ENCODE peak calls at places on chromosomes 16 and 17, in four cellular contexts. J is IMR-90, Q is endothelial cell of umbilical vein, L is K562. M is an unnamed sample.
A peak's percentile ranks its signal among the peaks of the same experiment; 100 is the strongest.

GRCh38 chr17:75288784-75289121 is 480 bp downstream of the SLC25A19 start:
- DNase-seq in J (no peak), Q (no peak), L (peak; percentile 55), M (no peak)

GRCh38 chr17:36980281-36980761 is 31.6 kb downstream of the AATF start:
- DNase-seq in J (peak; percentile 62), Q (peak; percentile 65), L (no peak), M (no peak)

GRCh38 chr17:29151567-29151966 is 28.6 kb downstream of the MYO18A start:
- DNase-seq in J (peak; percentile 73), Q (no peak), L (peak; percentile 51), M (peak; percentile 60)

GRCh38 chr17:58969156-58969555 is 137.5 kb downstream of the TRIM37 start:
- DNase-seq in J (no peak), Q (no peak), L (no peak), M (no peak)

GRCh38 chr17:1961187-1961586 is 63.9 kb downstream of the RTN4RL1 start:
- DNase-seq in J (no peak), Q (no peak), L (peak; percentile 19), M (no peak)

GRCh38 chr17:80760501-80760900 is 215.9 kb downstream of the RPTOR start:
- DNase-seq in J (no peak), Q (peak; percentile 48), L (no peak), M (peak; percentile 11)

GRCh38 chr17:33233855-33234228 is 59.3 kb downstream of the ASIC2 start:
- DNase-seq in J (no peak), Q (no peak), L (no peak), M (no peak)

GRCh38 chr16:30054959-30055553 is 10.5 kb upstream of the ALDOA start:
- DNase-seq in J (no peak), Q (peak; percentile 32), L (peak; percentile 74), M (no peak)

GRCh38 chr16:28298511-28298878 is 6.2 kb downstream of the SBK1 start:
- DNase-seq in J (no peak), Q (no peak), L (no peak), M (no peak)

GRCh38 chr16:2811703-2812471 is 5.2 kb upstream of the PRSS21 start:
- DNase-seq in J (no peak), Q (no peak), L (peak; percentile 52), M (no peak)

GRCh38 chr17:33377837-33378236 is 84.7 kb upstream of the ASIC2 start:
- DNase-seq in J (no peak), Q (no peak), L (no peak), M (no peak)

GRCh38 chr17:73211745-73212144 is 18.9 kb downstream of the COG1 start:
- DNase-seq in J (no peak), Q (no peak), L (no peak), M (no peak)

GRCh38 chr17:72457712-72458111 is 336.9 kb downstream of the SOX9 start:
- DNase-seq in J (no peak), Q (no peak), L (no peak), M (no peak)

GRCh38 chr16:72530434-72530833 is 358.5 kb upstream of the PMFBP1 start:
- DNase-seq in J (peak; percentile 75), Q (peak; percentile 82), L (no peak), M (no peak)

GRCh38 chr16:58499615-58500328 is at the start of gene NDRG4:
- DNase-seq in J (peak; percentile 87), Q (peak; percentile 56), L (peak; percentile 76), M (no peak)

GRCh38 chr16:75224281-75224680 is 5.5 kb downstream of the CTRB1 start:
- DNase-seq in J (no peak), Q (no peak), L (no peak), M (no peak)

GRCh38 chr17:27241346-27241946 is 52.5 kb upstream of the WSB1 start:
- DNase-seq in J (peak; percentile 10), Q (no peak), L (no peak), M (peak; percentile 94)

GRCh38 chr16:79099701-79100100 is 500.8 kb downstream of the MAF start:
- DNase-seq in J (no peak), Q (no peak), L (no peak), M (no peak)

GRCh38 chr16:75460441-75460840 is 4.0 kb downstream of the TMEM170A start:
- DNase-seq in J (no peak), Q (no peak), L (no peak), M (no peak)

GRCh38 chr17:60293580-60294335 is 98.2 kb downstream of the USP32 start:
- DNase-seq in J (no peak), Q (no peak), L (no peak), M (no peak)

GRCh38 chr17:29048440-29049360 is 5.8 kb downstream of the PIPOX start:
- DNase-seq in J (peak; percentile 32), Q (no peak), L (no peak), M (no peak)

GRCh38 chr17:77320046-77320445 is 179.3 kb downstream of the SEC14L1 start:
- DNase-seq in J (peak; percentile 63), Q (no peak), L (no peak), M (no peak)

GRCh38 chr17:41705271-41705991 is 6.7 kb upstream of the GAST start:
- DNase-seq in J (peak; percentile 73), Q (peak; percentile 29), L (no peak), M (no peak)

GRCh38 chr16:69942099-69942491 is 9.0 kb upstream of the CLEC18A start:
- DNase-seq in J (no peak), Q (no peak), L (no peak), M (no peak)

GRCh38 chr17:21286771-21287702 is 2.5 kb downstream of the MAP2K3 start:
- DNase-seq in J (no peak), Q (no peak), L (no peak), M (no peak)

GRCh38 chr17:41480581-41480980 is 370 bp downstream of the KRT35 start:
- DNase-seq in J (no peak), Q (no peak), L (no peak), M (no peak)

GRCh38 chr16:57519796-57520360 is 16.5 kb downstream of the CCDC102A start:
- DNase-seq in J (peak; percentile 52), Q (peak; percentile 59), L (peak; percentile 84), M (no peak)

GRCh38 chr17:36094232-36094631 is 4.3 kb upstream of the CCL3 start:
- DNase-seq in J (no peak), Q (no peak), L (no peak), M (no peak)

GRCh38 chr17:50687200-50688066 is 20.3 kb downstream of the ANKRD40 start:
- DNase-seq in J (no peak), Q (no peak), L (no peak), M (no peak)

GRCh38 chr17:18267927-18268711 is 7.7 kb downstream of the MIEF2 start:
- DNase-seq in J (peak; percentile 73), Q (no peak), L (no peak), M (no peak)

GRCh38 chr17:49822829-49823228 is 25.0 kb downstream of the TAC4 start:
- DNase-seq in J (peak; percentile 62), Q (no peak), L (no peak), M (no peak)

GRCh38 chr16:50272687-50273381 is 6.5 kb downstream of the ADCY7 start:
- DNase-seq in J (no peak), Q (no peak), L (no peak), M (no peak)

GRCh38 chr17:45261577-45262515 is at the start of gene SPATA32:
- DNase-seq in J (peak; percentile 29), Q (peak; percentile 43), L (no peak), M (no peak)

GRCh38 chr16:71350821-71351557 is 7.5 kb upstream of the CALB2 start:
- DNase-seq in J (no peak), Q (no peak), L (no peak), M (no peak)
- H3K9me1 ChIP-seq in J (no peaks in the 10 kb centered on the region), Q (no peaks in the 10 kb centered on the region), L (no peaks in the 10 kb centered on the region), M (no peaks in the 10 kb centered on the region)

DNA sequence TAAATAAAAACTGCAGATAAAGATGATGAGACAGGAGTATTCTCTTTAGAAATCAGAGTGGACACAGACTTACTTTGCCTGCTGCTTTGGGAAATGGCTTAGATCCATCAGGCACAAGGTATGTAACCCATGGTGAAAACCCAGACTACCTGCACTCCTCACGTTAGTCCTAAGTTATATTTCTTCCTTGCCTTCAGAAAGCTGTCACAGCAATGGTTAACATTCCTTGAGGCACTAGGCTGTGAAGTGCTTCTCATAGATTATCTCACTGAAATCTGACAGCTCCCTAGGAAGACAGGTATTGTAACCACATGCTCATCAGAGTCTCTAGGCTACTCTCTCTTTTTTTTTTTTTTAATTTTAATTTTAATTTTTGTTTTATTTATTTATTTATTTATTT is 20.9 kb downstream of the ZSWIM7 start:
- DNase-seq in J (no peak), Q (no peak), L (no peak), M (no peak)
- TF ChIP-seq CTCF in J (no peak), Q (no peak), L (no peak), M (no peak)

DNA sequence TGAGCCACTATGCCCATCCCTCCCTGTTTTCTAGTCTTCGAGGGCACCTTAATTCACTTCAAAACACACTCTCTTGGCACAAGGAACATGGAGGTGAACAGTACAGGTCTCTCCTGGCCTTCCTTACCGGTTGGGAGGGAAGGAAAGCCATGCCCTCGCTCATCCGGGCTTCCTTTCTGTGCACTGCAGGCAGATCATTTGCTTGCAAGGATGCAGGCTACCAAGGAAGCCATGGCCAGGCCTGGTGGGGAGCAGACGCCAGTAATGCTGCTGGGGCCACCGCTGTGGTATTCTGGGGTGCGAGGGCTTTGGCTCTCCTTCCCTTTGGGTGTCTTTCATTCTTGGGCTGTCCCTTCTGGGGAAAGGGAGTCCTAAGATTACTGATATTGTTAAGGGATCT is 80.8 kb upstream of the DNAJA2 start:
- DNase-seq in J (no peak), Q (no peak), L (no peak), M (no peak)
- H3K9me1 ChIP-seq in J (no peaks in the 10 kb centered on the region), Q (no peaks in the 10 kb centered on the region), L (no peaks in the 10 kb centered on the region), M (no peaks in the 10 kb centered on the region)

GRCh38 chr17:78346605-78347250 is 13.1 kb downstream of the SOCS3 start:
- DNase-seq in J (peak; percentile 43), Q (no peak), L (no peak), M (peak; percentile 97)
- TF ChIP-seq CTCF in J (no peak), Q (no peak), L (peak; percentile 30), M (peak; percentile 29)

GRCh38 chr17:4636474-4637100 is 4.9 kb downstream of the ALOX15 start:
- DNase-seq in J (no peak), Q (no peak), L (no peak), M (no peak)
- H3K9me1 ChIP-seq in J (no peaks in the 10 kb centered on the region), Q (no peaks in the 10 kb centered on the region), L (no peaks in the 10 kb centered on the region), M (no peaks in the 10 kb centered on the region)

DNA sequence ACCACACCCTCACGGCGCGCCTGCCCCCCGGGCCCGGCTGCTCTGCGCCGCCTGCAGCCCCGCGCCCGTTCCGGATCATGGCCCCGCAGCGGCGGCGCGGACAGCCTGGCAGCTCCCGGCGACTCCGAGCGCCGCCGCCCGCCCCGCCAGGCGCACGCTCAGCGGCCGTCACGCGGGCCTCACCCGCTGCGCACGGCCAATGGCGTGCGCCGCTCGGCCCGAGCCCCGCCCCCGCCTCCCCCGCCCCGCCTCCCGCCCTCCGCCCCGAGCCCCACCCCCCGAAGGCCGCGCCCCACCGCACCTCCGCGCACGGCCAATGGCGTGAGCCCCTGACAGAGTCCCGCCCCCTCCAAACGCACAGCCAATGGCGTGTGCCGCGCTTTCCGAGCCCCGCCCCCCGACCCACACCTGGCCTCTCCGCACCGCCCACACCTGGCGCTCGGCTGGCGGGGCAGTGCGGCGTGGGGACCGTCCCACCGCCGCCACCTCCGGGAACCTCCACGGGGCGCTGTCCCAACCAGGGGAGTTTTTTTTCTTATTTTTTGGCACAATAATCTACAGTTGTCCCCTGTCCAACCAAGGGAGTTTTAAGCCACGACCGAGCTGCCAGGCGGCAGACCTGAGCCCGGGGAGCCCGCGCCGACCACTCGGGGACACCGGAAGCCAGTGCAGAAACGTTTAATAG is at the start of gene PCYT2:
- DNase-seq in J (peak; percentile 73), Q (peak; percentile 71), L (peak; percentile 99), M (no peak)
- TF ChIP-seq CTCF in J (no peak), Q (no peak), L (no peak), M (no peak)

M was measured in keratinocyte.